ENCODE peak calls at places on chromosomes 1 and 21, in seven cellular contexts. X is T follicular helper cell; U is stimulated activated CD4-positive, alpha-beta T cell treated with anti-CD3 and anti-CD28 coated beads, Interleukin-4, amount 100 ng/mL, for 24 hours; Q is caudate nucleus; T is MCF 10A; H is activated T-helper 1 cell treated with Interleukin-2 at 50 U/mL for 16 hours; J is lower leg skin. V is an unnamed sample.

GRCh38 chr1:152047954-152048640 is 11.3 kb upstream of the S100A11 start:
- DNase-seq in Q (no peak), J (peak), T (peak), H (peak), U (peak), X (peak), V (peak)

GRCh38 chr1:236568285-236568894 is 35.9 kb downstream of the HEATR1 start:
- DNase-seq in T (peak), J (no peak), H (no peak), X (no peak), U (no peak), Q (no peak), V (no peak)

GRCh38 chr1:84573481-84573966 is 716 bp downstream of the CTBS start:
- DNase-seq in Q (no peak), H (no peak), X (no peak), J (no peak), T (peak), U (no peak), V (no peak)

GRCh38 chr1:182211364-182211763 is 149.9 kb upstream of the ZNF648 start:
- DNase-seq in H (no peak), X (no peak), J (no peak), T (no peak), Q (no peak), U (no peak), V (no peak)

GRCh38 chr1:98468111-98468717 is 193.3 kb upstream of the SNX7 start:
- DNase-seq in U (no peak), Q (no peak), H (no peak), X (no peak), T (peak), J (no peak), V (no peak)

GRCh38 chr1:45543599-45544417 is 6.8 kb upstream of the AKR1A1 start:
- DNase-seq in X (peak), U (peak), J (peak), Q (no peak), T (no peak), H (peak), V (no peak)

GRCh38 chr1:34749983-34750382 is 4.9 kb upstream of the GJB5 start:
- DNase-seq in U (no peak), J (no peak), H (no peak), X (no peak), T (no peak), Q (no peak), V (no peak)

GRCh38 chr21:40667964-40668363 is 179.0 kb downstream of the DSCAM start:
- DNase-seq in H (no peak), T (no peak), X (no peak), J (no peak), Q (no peak), U (no peak), V (no peak)

GRCh38 chr1:85109475-85109874 is 61.2 kb upstream of the MCOLN3 start:
- DNase-seq in X (peak), H (peak), J (peak), U (peak), Q (no peak), T (peak), V (no peak)

GRCh38 chr1:230427477-230427876 is 1.3 kb upstream of the PGBD5 start:
- DNase-seq in H (no peak), T (no peak), X (no peak), J (no peak), Q (no peak), U (no peak), V (no peak)

GRCh38 chr1:192747305-192747704 is 61.5 kb upstream of the RGS2 start:
- DNase-seq in T (peak), J (no peak), U (no peak), H (no peak), Q (no peak), X (no peak), V (no peak)

V was measured in activated gamma-delta T cell.